ENCODE peak calls at places on chromosome 19, in ten cellular contexts. O, T, D, R, B, I, S, M, V and J are unnamed samples.

GRCh38 chr19:18387395-18387794 is 1.4 kb downstream of the GDF15 start:
- DNase-seq in I (no peak), R (no peak), O (no peak), M (no peak), D (no peak), V (no peak), S (no peak), B (no peak), T (no peak), J (no peak)

GRCh38 chr19:1122972-1123363 is 19.2 kb downstream of the GPX4 start:
- DNase-seq in B (peak), D (peak), T (peak), M (peak), V (peak), I (no peak), R (peak), S (peak), O (no peak), J (no peak)

GRCh38 chr19:13002389-13002898 is 7.2 kb downstream of the NFIX start:
- DNase-seq in V (no peak), S (peak), M (no peak), T (peak), B (no peak), I (no peak), R (no peak), O (peak), D (no peak), J (no peak)

GRCh38 chr19:42111811-42112210 is 20.4 kb downstream of the POU2F2 start:
- DNase-seq in B (peak), S (no peak), M (peak), D (no peak), I (no peak), V (no peak), O (no peak), R (no peak), T (no peak), J (no peak)

GRCh38 chr19:3645726-3646125 is 19.1 kb upstream of the CACTIN start:
- DNase-seq in V (no peak), O (no peak), D (no peak), R (no peak), S (no peak), I (no peak), T (no peak), B (no peak), M (no peak), J (no peak)

GRCh38 chr19:37903096-37903495 is 3.3 kb downstream of the WDR87 start:
- DNase-seq in T (no peak), O (no peak), R (no peak), D (no peak), B (no peak), S (no peak), I (no peak), V (no peak), M (no peak), J (no peak)

GRCh38 chr19:47190167-47190727 is 40.8 kb downstream of the BBC3 start:
- DNase-seq in M (peak), S (peak), D (peak), T (peak), O (peak), R (peak), I (peak), B (peak), V (peak), J (peak)

GRCh38 chr19:27740396-27740795 is 1472.6 kb downstream of the UQCRFS1 start:
- DNase-seq in V (no peak), D (no peak), I (no peak), O (no peak), B (no peak), T (no peak), S (peak), R (no peak), M (no peak), J (no peak)

GRCh38 chr19:29583196-29584006 is 22.7 kb upstream of the POP4 start:
- DNase-seq in O (no peak), R (no peak), I (no peak), B (peak), V (no peak), M (peak), S (no peak), T (no peak), D (peak), J (no peak)

GRCh38 chr19:55461259-55461973 is at the start of gene ISOC2:
- DNase-seq in I (peak), V (peak), B (peak), R (peak), M (peak), D (peak), O (peak), T (peak), S (peak), J (peak)

GRCh38 chr19:2046046-2046907 is 4.8 kb downstream of the MKNK2 start:
- DNase-seq in D (no peak), I (no peak), S (no peak), T (no peak), B (no peak), O (no peak), R (no peak), M (no peak), V (no peak), J (no peak)

GRCh38 chr19:8426283-8426682 is 13.2 kb downstream of the MARCHF2 start:
- DNase-seq in O (no peak), I (no peak), R (no peak), D (no peak), T (no peak), M (no peak), V (no peak), S (no peak), B (no peak), J (no peak)

GRCh38 chr19:9622531-9622930 is 1.5 kb upstream of the ZNF561 start:
- DNase-seq in B (no peak), M (no peak), R (no peak), S (no peak), T (no peak), V (no peak), O (no peak), I (no peak), D (no peak), J (no peak)

GRCh38 chr19:35249146-35249847 is 495 bp downstream of the LSR start:
- DNase-seq in S (no peak), T (peak), M (no peak), B (no peak), D (no peak), O (no peak), V (no peak), I (no peak), R (no peak), J (no peak)

GRCh38 chr19:10501971-10502523 is 1.1 kb downstream of the KEAP1 start:
- DNase-seq in O (peak), V (peak), B (no peak), M (peak), I (no peak), D (peak), S (peak), T (peak), R (peak), J (peak)

GRCh38 chr19:17405250-17406038 is at the start of gene BST2:
- DNase-seq in D (no peak), T (no peak), V (no peak), S (peak), I (peak), M (peak), O (no peak), R (peak), B (peak), J (no peak)

GRCh38 chr19:23772668-23773063 is 14.0 kb upstream of the ZNF681 start:
- DNase-seq in T (no peak), O (no peak), R (no peak), B (no peak), D (peak), M (no peak), V (no peak), I (no peak), S (no peak), J (no peak)

GRCh38 chr19:45350477-45351058 is 10.0 kb downstream of the KLC3 start:
- DNase-seq in V (no peak), D (no peak), M (no peak), T (no peak), R (no peak), S (no peak), B (no peak), O (no peak), I (no peak), J (no peak)

GRCh38 chr19:55173717-55174409 is 6.2 kb downstream of the SYT5 start:
- DNase-seq in S (peak), R (peak), D (peak), B (peak), T (peak), V (peak), I (no peak), O (no peak), M (peak), J (peak)

GRCh38 chr19:5903054-5903501 is 512 bp downstream of the NDUFA11 start:
- DNase-seq in D (no peak), R (peak), T (no peak), B (peak), M (peak), O (no peak), I (no peak), V (no peak), S (no peak), J (no peak)

GRCh38 chr19:3362217-3362907 is 4.0 kb upstream of the NFIC start:
- DNase-seq in M (no peak), D (no peak), S (no peak), O (no peak), V (no peak), B (no peak), I (no peak), R (no peak), T (no peak), J (no peak)

GRCh38 chr19:33481863-33482262 is 39.7 kb downstream of the PEPD start:
- DNase-seq in I (no peak), B (no peak), M (no peak), D (no peak), O (no peak), V (no peak), R (no peak), S (no peak), T (no peak), J (no peak)

GRCh38 chr19:50967924-50968708 is 1.3 kb downstream of the KLK6 start:
- DNase-seq in D (peak), M (no peak), T (no peak), B (no peak), S (no peak), R (no peak), O (peak), V (no peak), I (no peak), J (no peak)